ENCODE peak calls at places on chromosomes 5 and 9, in four cellular contexts. One of them, this sample, is unnamed.

GRCh38 chr5:179834120-179834519 is 13.4 kb downstream of the SQSTM1 start:
- DNase-seq in stimulated activated CD8-positive, alpha-beta memory T cell treated with anti-CD3 and anti-CD28 coated beads, Interleukin-4, amount 100 ng/mL, for 1 hour: no peak
- DNase-seq in GM10248: no peak
- DNase-seq in mucosa of descending colon: no peak
- DNase-seq in this sample: no peak

GRCh38 chr5:98934581-98934980 is 5.8 kb upstream of the CHD1 start:
- DNase-seq in stimulated activated CD8-positive, alpha-beta memory T cell treated with anti-CD3 and anti-CD28 coated beads, Interleukin-4, amount 100 ng/mL, for 1 hour: no peak
- DNase-seq in GM10248: no peak
- DNase-seq in mucosa of descending colon: no peak
- DNase-seq in this sample: no peak

GRCh38 chr5:108654042-108654441 is 93.7 kb upstream of the FER start:
- DNase-seq in stimulated activated CD8-positive, alpha-beta memory T cell treated with anti-CD3 and anti-CD28 coated beads, Interleukin-4, amount 100 ng/mL, for 1 hour: no peak
- DNase-seq in GM10248: no peak
- DNase-seq in mucosa of descending colon: no peak
- DNase-seq in this sample: no peak

GRCh38 chr5:178538624-178539344 is 51.4 kb downstream of the COL23A1 start:
- DNase-seq in stimulated activated CD8-positive, alpha-beta memory T cell treated with anti-CD3 and anti-CD28 coated beads, Interleukin-4, amount 100 ng/mL, for 1 hour: no peak
- DNase-seq in GM10248: no peak
- DNase-seq in mucosa of descending colon: no peak
- DNase-seq in this sample: no peak

GRCh38 chr9:7148243-7148765 is 390.5 kb downstream of the KDM4C start:
- DNase-seq in stimulated activated CD8-positive, alpha-beta memory T cell treated with anti-CD3 and anti-CD28 coated beads, Interleukin-4, amount 100 ng/mL, for 1 hour: no peak
- DNase-seq in GM10248: no peak
- DNase-seq in mucosa of descending colon: no peak
- DNase-seq in this sample: no peak

GRCh38 chr9:38243993-38244392 is 148.5 kb upstream of the ALDH1B1 start:
- DNase-seq in stimulated activated CD8-positive, alpha-beta memory T cell treated with anti-CD3 and anti-CD28 coated beads, Interleukin-4, amount 100 ng/mL, for 1 hour: no peak
- DNase-seq in GM10248: no peak
- DNase-seq in mucosa of descending colon: no peak
- DNase-seq in this sample: no peak

GRCh38 chr9:27499481-27499880 is 24.6 kb upstream of the IFNK start:
- DNase-seq in stimulated activated CD8-positive, alpha-beta memory T cell treated with anti-CD3 and anti-CD28 coated beads, Interleukin-4, amount 100 ng/mL, for 1 hour: no peak
- DNase-seq in GM10248: no peak
- DNase-seq in mucosa of descending colon: no peak
- DNase-seq in this sample: no peak

GRCh38 chr5:76724871-76725270 is 8.9 kb downstream of the F2R start:
- DNase-seq in stimulated activated CD8-positive, alpha-beta memory T cell treated with anti-CD3 and anti-CD28 coated beads, Interleukin-4, amount 100 ng/mL, for 1 hour: no peak
- DNase-seq in GM10248: no peak
- DNase-seq in mucosa of descending colon: no peak
- DNase-seq in this sample: no peak

GRCh38 chr9:8693147-8693921 is 893.8 kb upstream of the DMAC1 start:
- DNase-seq in stimulated activated CD8-positive, alpha-beta memory T cell treated with anti-CD3 and anti-CD28 coated beads, Interleukin-4, amount 100 ng/mL, for 1 hour: no peak
- DNase-seq in GM10248: no peak
- DNase-seq in mucosa of descending colon: no peak
- DNase-seq in this sample: no peak

GRCh38 chr9:75185585-75186170 is 97.4 kb downstream of the OSTF1 start:
- DNase-seq in stimulated activated CD8-positive, alpha-beta memory T cell treated with anti-CD3 and anti-CD28 coated beads, Interleukin-4, amount 100 ng/mL, for 1 hour: peak; percentile 10
- DNase-seq in GM10248: peak; percentile 26
- DNase-seq in mucosa of descending colon: peak; percentile 60
- DNase-seq in this sample: peak; percentile 41

GRCh38 chr9:110571801-110572490 is 7.6 kb downstream of the SVEP1 start:
- DNase-seq in stimulated activated CD8-positive, alpha-beta memory T cell treated with anti-CD3 and anti-CD28 coated beads, Interleukin-4, amount 100 ng/mL, for 1 hour: no peak
- DNase-seq in GM10248: no peak
- DNase-seq in mucosa of descending colon: no peak
- DNase-seq in this sample: no peak

GRCh38 chr9:107819772-107820171 is 330.2 kb upstream of the KLF4 start:
- DNase-seq in stimulated activated CD8-positive, alpha-beta memory T cell treated with anti-CD3 and anti-CD28 coated beads, Interleukin-4, amount 100 ng/mL, for 1 hour: no peak
- DNase-seq in GM10248: no peak
- DNase-seq in mucosa of descending colon: peak; percentile 69
- DNase-seq in this sample: peak; percentile 64

GRCh38 chr5:100609594-100609993 is 74.4 kb downstream of the FAM174A start:
- DNase-seq in stimulated activated CD8-positive, alpha-beta memory T cell treated with anti-CD3 and anti-CD28 coated beads, Interleukin-4, amount 100 ng/mL, for 1 hour: no peak
- DNase-seq in GM10248: no peak
- DNase-seq in mucosa of descending colon: no peak
- DNase-seq in this sample: no peak

GRCh38 chr5:170393235-170393634 is 4.1 kb upstream of the KCNMB1 start:
- DNase-seq in stimulated activated CD8-positive, alpha-beta memory T cell treated with anti-CD3 and anti-CD28 coated beads, Interleukin-4, amount 100 ng/mL, for 1 hour: no peak
- DNase-seq in GM10248: no peak
- DNase-seq in mucosa of descending colon: no peak
- DNase-seq in this sample: no peak

GRCh38 chr5:142012186-142012785 is 541 bp downstream of the GNPDA1 start:
- DNase-seq in stimulated activated CD8-positive, alpha-beta memory T cell treated with anti-CD3 and anti-CD28 coated beads, Interleukin-4, amount 100 ng/mL, for 1 hour: no peak
- DNase-seq in GM10248: no peak
- DNase-seq in mucosa of descending colon: peak; percentile 64
- DNase-seq in this sample: peak; percentile 68

GRCh38 chr5:90475436-90475980 is 844 bp downstream of the POLR3G start:
- DNase-seq in stimulated activated CD8-positive, alpha-beta memory T cell treated with anti-CD3 and anti-CD28 coated beads, Interleukin-4, amount 100 ng/mL, for 1 hour: no peak
- DNase-seq in GM10248: no peak
- DNase-seq in mucosa of descending colon: peak; percentile 15
- DNase-seq in this sample: peak; percentile 12

GRCh38 chr9:127865645-127866464 is 11.4 kb upstream of the ENG start:
- DNase-seq in stimulated activated CD8-positive, alpha-beta memory T cell treated with anti-CD3 and anti-CD28 coated beads, Interleukin-4, amount 100 ng/mL, for 1 hour: no peak
- DNase-seq in GM10248: no peak
- DNase-seq in mucosa of descending colon: no peak
- DNase-seq in this sample: no peak

GRCh38 chr5:131265318-131265803 is 1.5 kb downstream of the CDC42SE2 start:
- DNase-seq in stimulated activated CD8-positive, alpha-beta memory T cell treated with anti-CD3 and anti-CD28 coated beads, Interleukin-4, amount 100 ng/mL, for 1 hour: no peak
- DNase-seq in GM10248: no peak
- DNase-seq in mucosa of descending colon: no peak
- DNase-seq in this sample: no peak

GRCh38 chr5:113058706-113059226 is 82.2 kb downstream of the DCP2 start:
- DNase-seq in stimulated activated CD8-positive, alpha-beta memory T cell treated with anti-CD3 and anti-CD28 coated beads, Interleukin-4, amount 100 ng/mL, for 1 hour: no peak
- DNase-seq in GM10248: no peak
- DNase-seq in mucosa of descending colon: no peak
- DNase-seq in this sample: no peak

GRCh38 chr9:83299556-83299955 is 236.6 kb upstream of the RASEF start:
- DNase-seq in stimulated activated CD8-positive, alpha-beta memory T cell treated with anti-CD3 and anti-CD28 coated beads, Interleukin-4, amount 100 ng/mL, for 1 hour: no peak
- DNase-seq in GM10248: no peak
- DNase-seq in mucosa of descending colon: no peak
- DNase-seq in this sample: no peak

GRCh38 chr9:89606049-89606481 is 1.3 kb downstream of the GADD45G start:
- DNase-seq in stimulated activated CD8-positive, alpha-beta memory T cell treated with anti-CD3 and anti-CD28 coated beads, Interleukin-4, amount 100 ng/mL, for 1 hour: no peak
- DNase-seq in GM10248: no peak
- DNase-seq in mucosa of descending colon: peak; percentile 80
- DNase-seq in this sample: peak; percentile 85

GRCh38 chr5:10421841-10422691 is 19.6 kb upstream of the ROPN1L start:
- DNase-seq in stimulated activated CD8-positive, alpha-beta memory T cell treated with anti-CD3 and anti-CD28 coated beads, Interleukin-4, amount 100 ng/mL, for 1 hour: no peak
- DNase-seq in GM10248: no peak
- DNase-seq in mucosa of descending colon: peak; percentile 7
- DNase-seq in this sample: no peak

GRCh38 chr5:143138839-143139238 is 264.6 kb downstream of the NR3C1 start:
- DNase-seq in stimulated activated CD8-positive, alpha-beta memory T cell treated with anti-CD3 and anti-CD28 coated beads, Interleukin-4, amount 100 ng/mL, for 1 hour: no peak
- DNase-seq in GM10248: no peak
- DNase-seq in mucosa of descending colon: no peak
- DNase-seq in this sample: no peak

GRCh38 chr5:453725-454481 is 10.9 kb downstream of the EXOC3 start:
- DNase-seq in stimulated activated CD8-positive, alpha-beta memory T cell treated with anti-CD3 and anti-CD28 coated beads, Interleukin-4, amount 100 ng/mL, for 1 hour: no peak
- DNase-seq in GM10248: no peak
- DNase-seq in mucosa of descending colon: no peak
- DNase-seq in this sample: no peak

GRCh38 chr9:116737137-116737546 is 50.0 kb downstream of the TRIM32 start:
- DNase-seq in stimulated activated CD8-positive, alpha-beta memory T cell treated with anti-CD3 and anti-CD28 coated beads, Interleukin-4, amount 100 ng/mL, for 1 hour: peak; percentile 14
- DNase-seq in GM10248: peak; percentile 82
- DNase-seq in mucosa of descending colon: peak; percentile 86
- DNase-seq in this sample: peak; percentile 53

GRCh38 chr5:43348207-43348606 is 35.0 kb upstream of the HMGCS1 start:
- DNase-seq in stimulated activated CD8-positive, alpha-beta memory T cell treated with anti-CD3 and anti-CD28 coated beads, Interleukin-4, amount 100 ng/mL, for 1 hour: no peak
- DNase-seq in GM10248: no peak
- DNase-seq in mucosa of descending colon: no peak
- DNase-seq in this sample: no peak

GRCh38 chr5:68960469-68960868 is 133.3 kb upstream of the SLC30A5 start:
- DNase-seq in stimulated activated CD8-positive, alpha-beta memory T cell treated with anti-CD3 and anti-CD28 coated beads, Interleukin-4, amount 100 ng/mL, for 1 hour: no peak
- DNase-seq in GM10248: no peak
- DNase-seq in mucosa of descending colon: no peak
- DNase-seq in this sample: no peak

GRCh38 chr9:135949666-135950134 is 11.5 kb downstream of the UBAC1 start:
- DNase-seq in stimulated activated CD8-positive, alpha-beta memory T cell treated with anti-CD3 and anti-CD28 coated beads, Interleukin-4, amount 100 ng/mL, for 1 hour: no peak
- DNase-seq in GM10248: no peak
- DNase-seq in mucosa of descending colon: no peak
- DNase-seq in this sample: no peak